ENCODE peak calls at places on chromosomes 4 and X, in four cellular contexts. V, X, B and C are unnamed samples.

GRCh38 chr4:101211146-101211553 is 136.2 kb downstream of the PPP3CA start:
- DNase-seq in V (no peak), B (no peak), X (no peak), C (no peak)

GRCh38 chr4:8706221-8707044 is 113.9 kb downstream of the CPZ start:
- DNase-seq in V (peak; percentile 8), B (no peak), X (no peak), C (peak; percentile 4)

GRCh38 chrX:153554519-153555167 is 37.2 kb downstream of the ATP2B3 start:
- DNase-seq in V (peak; percentile 73), B (peak; percentile 87), X (peak; percentile 88), C (peak; percentile 69)

GRCh38 chr4:48949518-48950207 is 36.4 kb upstream of the CWH43 start:
- DNase-seq in B (no peak), X (no peak), V (no peak), C (no peak)

GRCh38 chrX:135086197-135086854 is 34.0 kb downstream of the ETDB start:
- DNase-seq in V (peak; percentile 46), B (peak; percentile 44), X (peak; percentile 55), C (peak; percentile 54)

GRCh38 chrX:132775230-132775823 is 183.1 kb downstream of the HS6ST2 start:
- DNase-seq in X (no peak), V (no peak), B (no peak), C (no peak)

GRCh38 chr4:20682853-20683252 is 17.4 kb upstream of the PACRGL start:
- DNase-seq in V (no peak), X (no peak), B (no peak), C (no peak)

GRCh38 chr4:8846864-8847263 is 24.8 kb downstream of the HMX1 start:
- DNase-seq in X (no peak), B (no peak), V (peak; percentile 7), C (peak; percentile 2)

GRCh38 chr4:79682161-79682560 is 274.1 kb upstream of the GK2 start:
- DNase-seq in X (no peak), V (no peak), B (no peak), C (no peak)

GRCh38 chrX:32116047-32116446 is 1044.2 kb upstream of the FTHL17 start:
- DNase-seq in V (no peak), B (no peak), X (no peak), C (no peak)

GRCh38 chrX:39137363-39137954 is 336.2 kb downstream of the MID1IP1 start:
- DNase-seq in V (no peak), B (no peak), X (no peak), C (no peak)

GRCh38 chr4:175560628-175561027 is 251.4 kb downstream of the GPM6A start:
- DNase-seq in X (no peak), V (no peak), B (peak; percentile 63), C (no peak)

GRCh38 chrX:108473979-108474378 is 34.3 kb downstream of the COL4A5 start:
- DNase-seq in X (no peak), B (no peak), V (no peak), C (no peak)

GRCh38 chr4:169079942-169080827 is 70.1 kb upstream of the CBR4 start:
- DNase-seq in B (peak; percentile 42), X (peak; percentile 66), V (no peak), C (peak; percentile 44)

GRCh38 chr4:589219-589963 is 13.3 kb upstream of the TMEM271 start:
- DNase-seq in B (no peak), V (no peak), X (peak; percentile 24), C (no peak)

GRCh38 chrX:11445540-11445939 is 152.3 kb downstream of the AMELX start:
- DNase-seq in B (no peak), X (no peak), V (no peak), C (no peak)

GRCh38 chr4:25157071-25157470 is 3.2 kb downstream of the SEPSECS start:
- DNase-seq in B (no peak), X (no peak), V (no peak), C (no peak)

GRCh38 chrX:9921407-9921806 is 45.8 kb upstream of the CLDN34 start:
- DNase-seq in X (no peak), V (no peak), B (no peak), C (no peak)

GRCh38 chr4:8394125-8394524 is 46.4 kb downstream of the ACOX3 start:
- DNase-seq in V (no peak), B (peak; percentile 63), X (peak; percentile 92), C (peak; percentile 33)

GRCh38 chr4:107497054-107497453 is 223.0 kb downstream of the PAPSS1 start:
- DNase-seq in X (no peak), V (no peak), B (no peak), C (no peak)

GRCh38 chrX:133633162-133633561 is 217.9 kb upstream of the GPC4 start:
- DNase-seq in B (no peak), X (no peak), V (no peak), C (no peak)

GRCh38 chrX:8783100-8784098 is 17.8 kb downstream of the FAM9A start:
- DNase-seq in X (peak; percentile 53), B (no peak), V (peak; percentile 26), C (peak; percentile 38)

GRCh38 chr4:76339364-76339763 is 32.8 kb downstream of the STBD1 start:
- DNase-seq in X (no peak), V (no peak), B (no peak), C (no peak)

GRCh38 chr4:28811025-28811424 is 1909.1 kb upstream of the PCDH7 start:
- DNase-seq in V (no peak), B (no peak), X (no peak), C (no peak)

GRCh38 chr4:22190855-22191254 is 242.3 kb upstream of the KCNIP4 start:
- DNase-seq in V (no peak), X (no peak), B (no peak), C (no peak)

GRCh38 chrX:9189286-9189685 is 155.4 kb upstream of the FAM9B start:
- DNase-seq in X (no peak), B (no peak), V (no peak), C (no peak)

GRCh38 chr4:70753630-70754029 is 31.9 kb downstream of the RUFY3 start:
- DNase-seq in V (no peak), B (no peak), X (no peak), C (no peak)

GRCh38 chrX:38941675-38942074 is 140.4 kb downstream of the MID1IP1 start:
- DNase-seq in B (no peak), V (no peak), X (no peak), C (no peak)

GRCh38 chr4:15470149-15470520 is 453 bp downstream of the CC2D2A start:
- DNase-seq in B (no peak), X (no peak), V (no peak), C (no peak)

GRCh38 chr4:173426064-173426463 is 27.1 kb upstream of the SCRG1 start:
- DNase-seq in X (no peak), V (peak; percentile 52), B (no peak), C (no peak)

GRCh38 chrX:39759526-39760224 is 338.1 kb downstream of the BCOR start:
- DNase-seq in X (peak; percentile 51), B (no peak), V (no peak), C (peak; percentile 48)

GRCh38 chr4:1594871-1595788 is 89.0 kb downstream of the FAM53A start:
- DNase-seq in X (no peak), V (no peak), B (no peak), C (no peak)

GRCh38 chrX:3094261-3094660 is 53.0 kb downstream of the ARSF start:
- DNase-seq in V (no peak), X (no peak), B (no peak), C (no peak)

GRCh38 chr4:78074747-78075146 is 17.6 kb downstream of the FRAS1 start:
- DNase-seq in B (no peak), X (no peak), V (no peak), C (no peak)

GRCh38 chr4:153684182-153685073 is at the start of gene TLR2:
- DNase-seq in B (no peak), V (peak; percentile 77), X (peak; percentile 72), C (peak; percentile 80)

GRCh38 chrX:133555796-133556458 is 140.6 kb upstream of the GPC4 start:
- DNase-seq in X (no peak), B (no peak), V (no peak), C (no peak)

GRCh38 chrX:137194164-137194563 is 160.4 kb upstream of the GPR101 start:
- DNase-seq in V (peak; percentile 23), B (peak; percentile 9), X (peak; percentile 50), C (peak; percentile 26)

GRCh38 chr4:7581477-7581876 is 146.7 kb upstream of the PSAPL1 start:
- DNase-seq in B (no peak), X (no peak), V (peak; percentile 54), C (no peak)

GRCh38 chrX:111372065-111372464 is 39.9 kb downstream of the DCX start:
- DNase-seq in B (no peak), X (no peak), V (no peak), C (no peak)